ENCODE peak calls at places on chromosomes 13 and 19, in six cellular contexts. One of them, this sample, is unnamed.

GRCh38 chr19:15212682-15213081 is 11.9 kb upstream of the NOTCH3 start:
- DNase-seq in IMR-90: no peak
- DNase-seq in mesenchymal stem cell: no peak
- DNase-seq in H9: no peak
- DNase-seq in trophoblast cell: no peak
- DNase-seq in H1: no peak
- DNase-seq in this sample: no peak

GRCh38 chr13:106466691-106467405 is 68.6 kb downstream of the EFNB2 start:
- DNase-seq in IMR-90: no peak
- DNase-seq in mesenchymal stem cell: no peak
- DNase-seq in H9: no peak
- DNase-seq in trophoblast cell: no peak
- DNase-seq in H1: no peak
- DNase-seq in this sample: no peak

GRCh38 chr13:23321534-23322241 is 111.8 kb downstream of the SACS start:
- DNase-seq in IMR-90: peak; percentile 94
- DNase-seq in mesenchymal stem cell: peak; percentile 93
- DNase-seq in H9: no peak
- DNase-seq in trophoblast cell: peak; percentile 62
- DNase-seq in H1: no peak
- DNase-seq in this sample: no peak

GRCh38 chr13:112532837-112533745 is 54.9 kb downstream of the TUBGCP3 start:
- DNase-seq in IMR-90: no peak
- DNase-seq in mesenchymal stem cell: no peak
- DNase-seq in H9: no peak
- DNase-seq in trophoblast cell: no peak
- DNase-seq in H1: no peak
- DNase-seq in this sample: no peak

GRCh38 chr19:38308006-38308766 is 4.1 kb downstream of the C19orf33 start:
- DNase-seq in IMR-90: no peak
- DNase-seq in mesenchymal stem cell: no peak
- DNase-seq in H9: no peak
- DNase-seq in trophoblast cell: no peak
- DNase-seq in H1: no peak
- DNase-seq in this sample: no peak

GRCh38 chr13:23921451-23921888 is 24.2 kb upstream of the C1QTNF9B start:
- DNase-seq in IMR-90: peak; percentile 66
- DNase-seq in mesenchymal stem cell: peak; percentile 61
- DNase-seq in H9: peak; percentile 68
- DNase-seq in trophoblast cell: peak; percentile 38
- DNase-seq in H1: peak; percentile 54
- DNase-seq in this sample: peak; percentile 39

GRCh38 chr19:18170714-18171255 is 2.8 kb upstream of the IFI30 start:
- DNase-seq in IMR-90: no peak
- DNase-seq in mesenchymal stem cell: no peak
- DNase-seq in H9: no peak
- DNase-seq in trophoblast cell: peak; percentile 22
- DNase-seq in H1: no peak
- DNase-seq in this sample: no peak

GRCh38 chr19:19619121-19619848 is 798 bp upstream of the PBX4 start:
- DNase-seq in IMR-90: no peak
- DNase-seq in mesenchymal stem cell: no peak
- DNase-seq in H9: no peak
- DNase-seq in trophoblast cell: no peak
- DNase-seq in H1: no peak
- DNase-seq in this sample: no peak

GRCh38 chr13:23637813-23638212 is 67.6 kb downstream of the TNFRSF19 start:
- DNase-seq in IMR-90: no peak
- DNase-seq in mesenchymal stem cell: no peak
- DNase-seq in H9: no peak
- DNase-seq in trophoblast cell: no peak
- DNase-seq in H1: no peak
- DNase-seq in this sample: no peak

GRCh38 chr13:45368571-45368970 is 27.6 kb upstream of the TPT1 start:
- DNase-seq in IMR-90: peak; percentile 15
- DNase-seq in mesenchymal stem cell: peak; percentile 14
- DNase-seq in H9: no peak
- DNase-seq in trophoblast cell: no peak
- DNase-seq in H1: no peak
- DNase-seq in this sample: no peak

GRCh38 chr13:30832845-30833332 is 73.2 kb upstream of the MEDAG start:
- DNase-seq in IMR-90: no peak
- DNase-seq in mesenchymal stem cell: peak; percentile 57
- DNase-seq in H9: peak; percentile 47
- DNase-seq in trophoblast cell: no peak
- DNase-seq in H1: peak; percentile 9
- DNase-seq in this sample: no peak

GRCh38 chr19:24069907-24070657 is 16.9 kb upstream of the ZNF254 start:
- DNase-seq in IMR-90: peak; percentile 47
- DNase-seq in mesenchymal stem cell: no peak
- DNase-seq in H9: no peak
- DNase-seq in trophoblast cell: no peak
- DNase-seq in H1: no peak
- DNase-seq in this sample: no peak

GRCh38 chr19:53019684-53020083 is 6.0 kb downstream of the ERVV-1 start:
- DNase-seq in IMR-90: no peak
- DNase-seq in mesenchymal stem cell: no peak
- DNase-seq in H9: peak; percentile 86
- DNase-seq in trophoblast cell: peak; percentile 9
- DNase-seq in H1: peak; percentile 47
- DNase-seq in this sample: no peak

GRCh38 chr13:109274188-109274821 is 512.1 kb downstream of the IRS2 start:
- DNase-seq in IMR-90: peak; percentile 72
- DNase-seq in mesenchymal stem cell: peak; percentile 90
- DNase-seq in H9: peak; percentile 63
- DNase-seq in trophoblast cell: peak; percentile 80
- DNase-seq in H1: peak; percentile 50
- DNase-seq in this sample: peak; percentile 82

GRCh38 chr13:106117035-106117434 is 418.4 kb downstream of the EFNB2 start:
- DNase-seq in IMR-90: peak; percentile 77
- DNase-seq in mesenchymal stem cell: no peak
- DNase-seq in H9: no peak
- DNase-seq in trophoblast cell: no peak
- DNase-seq in H1: no peak
- DNase-seq in this sample: no peak

GRCh38 chr13:40755082-40755755 is 15.8 kb downstream of the MRPS31 start:
- DNase-seq in IMR-90: no peak
- DNase-seq in mesenchymal stem cell: no peak
- DNase-seq in H9: no peak
- DNase-seq in trophoblast cell: no peak
- DNase-seq in H1: no peak
- DNase-seq in this sample: no peak

GRCh38 chr13:46202188-46202795 is 9.4 kb upstream of the LRRC63 start:
- DNase-seq in IMR-90: no peak
- DNase-seq in mesenchymal stem cell: no peak
- DNase-seq in H9: no peak
- DNase-seq in trophoblast cell: no peak
- DNase-seq in H1: no peak
- DNase-seq in this sample: no peak

GRCh38 chr13:109712187-109712601 is 74.2 kb downstream of the IRS2 start:
- DNase-seq in IMR-90: no peak
- DNase-seq in mesenchymal stem cell: no peak
- DNase-seq in H9: no peak
- DNase-seq in trophoblast cell: no peak
- DNase-seq in H1: no peak
- DNase-seq in this sample: no peak

GRCh38 chr13:40613192-40613818 is 53.1 kb downstream of the FOXO1 start:
- DNase-seq in IMR-90: no peak
- DNase-seq in mesenchymal stem cell: no peak
- DNase-seq in H9: no peak
- DNase-seq in trophoblast cell: no peak
- DNase-seq in H1: no peak
- DNase-seq in this sample: no peak

GRCh38 chr19:43148233-43148632 is 38.1 kb downstream of the PSG5 start:
- DNase-seq in IMR-90: peak; percentile 93
- DNase-seq in mesenchymal stem cell: no peak
- DNase-seq in H9: no peak
- DNase-seq in trophoblast cell: peak; percentile 47
- DNase-seq in H1: no peak
- DNase-seq in this sample: no peak

GRCh38 chr13:42064259-42064658 is 15.8 kb downstream of the DGKH start:
- DNase-seq in IMR-90: peak; percentile 94
- DNase-seq in mesenchymal stem cell: peak; percentile 46
- DNase-seq in H9: no peak
- DNase-seq in trophoblast cell: no peak
- DNase-seq in H1: no peak
- DNase-seq in this sample: no peak

GRCh38 chr19:46787040-46787330 is 1.4 kb downstream of the SLC1A5 start:
- DNase-seq in IMR-90: no peak
- DNase-seq in mesenchymal stem cell: no peak
- DNase-seq in H9: no peak
- DNase-seq in trophoblast cell: no peak
- DNase-seq in H1: no peak
- DNase-seq in this sample: no peak
- H3K4ac ChIP-seq in IMR-90: peak overlapping the region; percentile 87
- H3K4ac ChIP-seq in mesenchymal stem cell: peak overlapping the region; percentile 13
- H3K4ac ChIP-seq in H9: no peak overlapping the region
- H3K4ac ChIP-seq in trophoblast cell: peak overlapping the region; percentile 40
- H3K4ac ChIP-seq in H1: no peak overlapping the region
- H3K4ac ChIP-seq in this sample: no peak overlapping the region

GRCh38 chr13:26727633-26728032 is 33.0 kb downstream of the GPR12 start:
- DNase-seq in IMR-90: no peak
- DNase-seq in mesenchymal stem cell: no peak
- DNase-seq in H9: no peak
- DNase-seq in trophoblast cell: no peak
- DNase-seq in H1: no peak
- DNase-seq in this sample: no peak
- H3K14ac ChIP-seq in IMR-90: no peak overlapping the region
- H3K14ac ChIP-seq in mesenchymal stem cell: no peak overlapping the region
- H3K14ac ChIP-seq in H9: no peak overlapping the region
- H3K14ac ChIP-seq in trophoblast cell: no peak overlapping the region
- H3K14ac ChIP-seq in H1: no peak overlapping the region
- H3K14ac ChIP-seq in this sample: no peak overlapping the region

DNA sequence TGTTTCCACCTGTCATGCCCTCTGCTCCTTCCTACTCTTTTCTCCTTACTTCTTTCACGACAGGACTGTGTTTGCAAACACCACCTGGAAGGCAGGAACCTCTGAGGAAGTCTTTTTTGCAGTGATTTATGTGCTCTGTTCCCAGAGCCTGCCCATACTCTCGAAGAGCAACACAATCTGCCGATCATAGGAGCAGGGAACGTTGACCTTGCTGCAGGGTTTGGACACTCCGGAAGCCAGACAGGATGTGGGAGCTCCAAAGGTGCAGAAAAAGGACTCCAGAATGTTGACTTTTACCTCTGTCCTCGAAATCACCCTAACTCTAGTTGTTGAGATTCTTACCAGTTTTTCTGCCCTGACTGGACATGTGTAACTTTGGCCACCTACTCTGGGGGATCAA is 8.6 kb upstream of the ZNF181 start:
- DNase-seq in IMR-90: no peak
- DNase-seq in mesenchymal stem cell: no peak
- DNase-seq in H9: no peak
- DNase-seq in trophoblast cell: no peak
- DNase-seq in H1: no peak
- DNase-seq in this sample: no peak
- H3K4ac ChIP-seq in IMR-90: no peak overlapping the region
- H3K4ac ChIP-seq in mesenchymal stem cell: no peak overlapping the region
- H3K4ac ChIP-seq in H9: no peak overlapping the region
- H3K4ac ChIP-seq in trophoblast cell: no peak overlapping the region
- H3K4ac ChIP-seq in H1: no peak overlapping the region
- H3K4ac ChIP-seq in this sample: no peak overlapping the region

GRCh38 chr19:41415154-41415571 is 12.0 kb downstream of the B3GNT8 start:
- DNase-seq in IMR-90: no peak
- DNase-seq in mesenchymal stem cell: no peak
- DNase-seq in H9: no peak
- DNase-seq in trophoblast cell: no peak
- DNase-seq in H1: no peak
- DNase-seq in this sample: no peak

GRCh38 chr19:41413947-41414346 is 13.2 kb downstream of the B3GNT8 start:
- DNase-seq in IMR-90: no peak
- DNase-seq in mesenchymal stem cell: no peak
- DNase-seq in H9: no peak
- DNase-seq in trophoblast cell: no peak
- DNase-seq in H1: no peak
- DNase-seq in this sample: no peak

GRCh38 chr19:41420101-41420880 is 6.9 kb downstream of the B3GNT8 start:
- DNase-seq in IMR-90: no peak
- DNase-seq in mesenchymal stem cell: no peak
- DNase-seq in H9: no peak
- DNase-seq in trophoblast cell: no peak
- DNase-seq in H1: no peak
- DNase-seq in this sample: no peak

GRCh38 chr19:41412953-41413352 is 14.2 kb downstream of the B3GNT8 start:
- DNase-seq in IMR-90: no peak
- DNase-seq in mesenchymal stem cell: no peak
- DNase-seq in H9: no peak
- DNase-seq in trophoblast cell: no peak
- DNase-seq in H1: no peak
- DNase-seq in this sample: no peak

DNA sequence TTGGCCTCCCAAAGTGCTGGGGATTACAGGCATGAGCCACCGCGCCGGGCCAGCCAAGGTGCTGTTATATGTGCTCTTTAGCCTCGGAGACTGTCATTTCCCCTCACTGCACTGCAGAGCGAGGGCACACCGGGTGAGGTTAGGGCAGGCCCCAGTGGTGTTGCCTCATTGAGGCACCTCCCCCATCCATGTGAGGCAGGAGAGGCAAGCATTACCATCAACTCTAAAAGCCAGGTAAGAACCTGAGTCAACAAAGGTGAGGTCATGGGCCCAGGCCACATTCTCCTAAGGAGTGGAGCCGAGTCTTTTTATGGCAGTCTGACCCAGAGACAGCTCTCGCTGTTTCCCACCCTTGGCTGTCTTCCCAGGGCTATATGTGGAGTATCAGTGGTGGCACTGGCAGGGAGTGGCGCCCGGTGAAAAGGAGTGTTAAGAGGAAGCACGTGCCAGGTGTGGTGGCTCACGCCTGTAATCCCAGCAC is 10.9 kb downstream of the B3GNT8 start:
- DNase-seq in IMR-90: no peak
- DNase-seq in mesenchymal stem cell: no peak
- DNase-seq in H9: no peak
- DNase-seq in trophoblast cell: no peak
- DNase-seq in H1: no peak
- DNase-seq in this sample: no peak
- H3K14ac ChIP-seq in IMR-90: no peak overlapping the region
- H3K14ac ChIP-seq in mesenchymal stem cell: no peak overlapping the region
- H3K14ac ChIP-seq in H9: no peak overlapping the region
- H3K14ac ChIP-seq in trophoblast cell: no peak overlapping the region
- H3K14ac ChIP-seq in H1: no peak overlapping the region
- H3K14ac ChIP-seq in this sample: no peak overlapping the region

GRCh38 chr19:48344892-48345291 is 18.8 kb downstream of the TMEM143 start:
- DNase-seq in IMR-90: no peak
- DNase-seq in mesenchymal stem cell: no peak
- DNase-seq in H9: no peak
- DNase-seq in trophoblast cell: no peak
- DNase-seq in H1: no peak
- DNase-seq in this sample: no peak
- H3K4ac ChIP-seq in IMR-90: no peak overlapping the region
- H3K4ac ChIP-seq in mesenchymal stem cell: no peak overlapping the region
- H3K4ac ChIP-seq in H9: no peak overlapping the region
- H3K4ac ChIP-seq in trophoblast cell: no peak overlapping the region
- H3K4ac ChIP-seq in H1: no peak overlapping the region
- H3K4ac ChIP-seq in this sample: no peak overlapping the region

This sample was measured in neuronal stem cell.